ENCODE peak calls at places on chromosomes 2 and 18, in four cellular contexts. D is spleen, E is HCT116, I is Panc1. Y is an unnamed sample.

GRCh38 chr2:154403242-154403790 is 295.2 kb upstream of the KCNJ3 start:
- DNase-seq in E (no peak), I (no peak), D (no peak), Y (no peak)

GRCh38 chr2:23563673-23564617 is 179.0 kb downstream of the KLHL29 start:
- DNase-seq in I (no peak), E (no peak), D (no peak), Y (no peak)

GRCh38 chr18:23071285-23071684 is 64.0 kb upstream of the CABLES1 start:
- DNase-seq in D (peak), I (no peak), E (no peak), Y (peak)

GRCh38 chr18:79588636-79589481 is 90.7 kb upstream of the CTDP1 start:
- DNase-seq in D (peak), I (no peak), E (no peak), Y (peak)

GRCh38 chr2:188798159-188798558 is 176.0 kb upstream of the COL3A1 start:
- DNase-seq in I (no peak), E (no peak), D (no peak), Y (no peak)

GRCh38 chr2:191048073-191048472 is 34.1 kb upstream of the STAT1 start:
- DNase-seq in I (no peak), D (no peak), E (no peak), Y (no peak)

GRCh38 chr2:34316788-34317187 is 717.7 kb upstream of the FAM98A start:
- DNase-seq in I (no peak), E (no peak), D (no peak), Y (no peak)

GRCh38 chr18:78804206-78805030 is 175.2 kb upstream of the SALL3 start:
- DNase-seq in D (peak), E (no peak), I (no peak), Y (no peak)

GRCh38 chr2:68716948-68717661 is 17.5 kb upstream of the ARHGAP25 start:
- DNase-seq in D (no peak), I (no peak), E (no peak), Y (no peak)

GRCh38 chr2:19890104-19890503 is 11.7 kb downstream of the TTC32 start:
- DNase-seq in D (no peak), I (no peak), E (no peak), Y (no peak)

GRCh38 chr2:217329023-217329431 is 469.2 kb upstream of the TNP1 start:
- DNase-seq in E (no peak), D (no peak), I (no peak), Y (no peak)

GRCh38 chr2:217332392-217332791 is 472.5 kb upstream of the TNP1 start:
- DNase-seq in D (no peak), I (no peak), E (no peak), Y (no peak)

GRCh38 chr2:217330647-217331046 is 470.8 kb upstream of the TNP1 start:
- DNase-seq in I (no peak), D (no peak), E (no peak), Y (no peak)

GRCh38 chr2:217332866-217333265 is 473.0 kb upstream of the TNP1 start:
- DNase-seq in I (no peak), D (no peak), E (no peak), Y (no peak)

DNA sequence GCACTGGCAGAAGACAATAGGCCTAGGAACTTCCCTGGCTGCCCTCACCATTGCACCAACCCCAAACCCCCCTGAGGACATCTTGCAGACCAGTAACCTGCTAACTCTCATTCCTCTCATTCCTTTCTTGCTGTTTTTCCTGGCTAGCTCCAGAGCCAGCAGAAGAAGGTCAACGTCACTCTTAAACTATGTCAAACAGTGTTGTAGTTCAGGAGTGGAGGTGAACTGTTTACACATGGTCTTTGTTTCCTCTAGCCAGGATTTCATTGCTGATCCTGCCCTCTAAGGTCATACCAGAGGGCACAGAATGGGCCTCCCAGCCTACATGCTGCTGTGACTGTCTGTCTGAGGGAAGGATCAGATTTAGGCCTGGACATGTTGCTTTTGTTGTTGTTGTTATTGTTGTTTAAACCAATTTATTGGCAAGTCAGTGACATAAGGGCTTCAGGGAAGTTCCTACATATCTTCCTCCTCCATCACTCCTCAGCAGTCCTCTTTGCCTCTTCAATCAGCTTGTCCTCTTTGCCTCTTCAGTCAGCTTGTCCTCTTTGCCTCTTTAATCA is 471.8 kb upstream of the TNP1 start:
- DNase-seq in D (no peak), E (no peak), I (no peak), Y (peak)
- TF ChIP-seq POLR2AphosphoS5 in D (no peak), E (no peak), I (peak), Y (no peak)

DNA sequence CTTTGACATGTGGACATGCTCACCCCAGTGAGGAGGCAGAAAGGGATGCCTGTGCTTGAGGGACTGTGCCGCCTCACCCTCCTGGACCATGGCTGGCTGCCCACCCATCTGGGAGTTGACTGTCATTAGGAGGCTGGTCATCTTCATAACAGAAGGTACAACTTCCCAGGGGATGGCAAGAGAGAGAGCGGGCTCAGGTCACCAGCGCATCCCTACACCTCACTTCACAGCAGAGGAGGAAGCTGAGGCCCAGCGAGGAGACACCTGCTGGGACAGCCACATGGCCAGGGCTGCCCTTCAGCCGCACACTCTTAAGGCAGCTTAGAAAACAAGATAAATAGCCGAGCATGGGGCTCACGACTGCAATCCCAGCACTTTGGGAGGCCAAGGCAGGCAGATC is 59.4 kb downstream of the ADCY3 start:
- DNase-seq in I (no peak), E (no peak), D (peak), Y (no peak)
- H3K27ac ChIP-seq in I (no peak), E (no peak), D (no peak), Y (no peak)

GRCh38 chr18:67421666-67422065 is 94.9 kb downstream of the DSEL start:
- DNase-seq in I (no peak), E (no peak), D (no peak), Y (no peak)

DNA sequence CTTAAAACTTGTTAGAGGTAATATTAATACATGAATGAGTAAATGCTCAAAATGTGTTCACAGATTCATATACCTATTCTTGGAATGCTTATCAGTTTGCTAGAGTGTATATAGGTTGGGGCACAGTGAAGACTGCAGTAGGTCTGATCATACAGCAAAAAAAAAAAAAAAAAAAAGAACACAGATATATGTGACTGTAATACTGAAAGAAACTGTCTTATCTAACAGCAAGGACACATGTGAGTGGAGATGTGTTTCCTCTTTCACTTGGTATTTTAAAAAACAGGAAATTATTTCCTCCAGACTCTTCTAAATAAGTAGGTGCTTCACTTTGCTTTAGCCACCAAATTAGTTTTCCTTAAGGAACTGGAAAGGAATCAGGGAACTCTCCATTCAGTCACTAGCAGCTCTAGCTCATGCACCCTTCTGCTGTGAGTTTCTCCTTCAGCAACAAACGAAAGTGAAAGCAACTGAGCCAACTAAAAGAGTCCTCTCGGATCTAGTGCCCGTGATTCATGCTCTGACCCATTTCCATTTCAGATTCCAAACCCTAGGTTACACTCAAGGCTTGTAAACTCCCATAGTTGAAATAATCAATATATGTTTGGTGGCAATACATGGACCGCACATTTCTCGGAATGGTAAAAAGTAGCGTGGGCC is 98.5 kb downstream of the DSEL start:
- DNase-seq in I (no peak), E (no peak), D (no peak), Y (no peak)
- H3K4me3 ChIP-seq in I (peak), E (no peak), D (no peak), Y (peak)

DNA sequence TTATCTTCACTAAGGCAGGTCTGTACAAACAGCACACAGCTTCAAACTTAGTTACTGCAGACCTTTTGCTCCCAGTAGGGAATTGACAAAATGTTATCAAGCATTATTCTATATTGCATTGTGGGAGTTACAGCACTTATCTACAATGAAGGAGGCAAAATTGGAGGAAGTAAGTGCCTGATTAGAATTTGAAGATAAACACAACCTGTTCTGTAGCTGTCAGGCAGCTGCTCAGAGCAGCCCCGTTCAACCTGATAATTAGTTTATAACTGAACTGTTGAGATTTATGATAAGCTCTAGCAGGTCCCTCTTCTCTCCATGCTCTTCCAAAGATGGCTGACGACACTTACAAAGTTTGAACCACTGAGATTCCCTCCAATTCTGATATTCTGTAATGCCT is 364.4 kb upstream of the CYRIA start:
- DNase-seq in I (no peak), E (no peak), D (no peak), Y (no peak)
- TF ChIP-seq POLR2AphosphoS5 in I (no peak), E (no peak), D (no peak), Y (no peak)

DNA sequence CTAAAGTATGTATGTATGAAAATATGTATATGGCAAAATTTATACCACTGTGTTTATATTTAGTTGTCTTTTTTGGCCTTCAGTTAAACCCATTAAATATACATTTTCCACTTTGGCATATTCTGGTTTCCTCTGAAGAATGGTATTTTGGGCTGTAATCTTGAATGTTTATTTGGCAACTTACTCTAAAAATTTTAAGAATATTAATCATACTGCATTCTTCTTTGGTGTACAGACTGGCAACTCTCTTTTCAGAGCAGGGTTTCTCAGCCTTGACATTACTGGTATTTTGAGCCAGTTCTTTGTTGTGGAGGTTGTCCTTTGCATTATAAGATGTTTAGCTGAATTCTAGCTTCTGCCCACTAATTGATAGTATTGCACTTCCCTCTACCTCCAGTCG is 28.0 kb upstream of the CCBE1 start:
- DNase-seq in E (no peak), I (no peak), D (no peak), Y (no peak)
- H3K27ac ChIP-seq in E (no peak), I (no peak), D (no peak), Y (no peak)

DNA sequence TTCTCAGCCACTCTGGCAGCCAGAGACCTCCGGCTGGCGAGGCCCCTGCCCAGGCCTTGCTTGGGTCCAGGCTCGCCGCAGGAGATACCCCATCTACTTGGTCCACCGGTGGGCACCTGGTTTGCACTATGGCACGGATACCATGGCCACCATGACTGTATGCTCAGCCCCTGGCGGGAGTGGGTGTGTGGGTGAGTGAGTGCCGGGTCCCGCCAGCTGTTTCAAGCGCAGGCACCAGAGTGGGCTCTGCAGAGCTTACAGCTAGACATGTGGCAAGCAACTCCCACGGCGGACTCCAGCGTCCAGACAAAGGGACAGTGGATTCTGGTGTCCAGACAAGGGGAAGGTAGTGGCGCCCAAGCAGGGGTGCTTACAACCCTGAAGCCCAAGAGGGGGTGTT is 1.4 kb downstream of the ATG4B start:
- DNase-seq in E (no peak), D (peak), I (no peak), Y (no peak)
- H3K4me3 ChIP-seq in E (peak), D (peak), I (peak), Y (no peak)

DNA sequence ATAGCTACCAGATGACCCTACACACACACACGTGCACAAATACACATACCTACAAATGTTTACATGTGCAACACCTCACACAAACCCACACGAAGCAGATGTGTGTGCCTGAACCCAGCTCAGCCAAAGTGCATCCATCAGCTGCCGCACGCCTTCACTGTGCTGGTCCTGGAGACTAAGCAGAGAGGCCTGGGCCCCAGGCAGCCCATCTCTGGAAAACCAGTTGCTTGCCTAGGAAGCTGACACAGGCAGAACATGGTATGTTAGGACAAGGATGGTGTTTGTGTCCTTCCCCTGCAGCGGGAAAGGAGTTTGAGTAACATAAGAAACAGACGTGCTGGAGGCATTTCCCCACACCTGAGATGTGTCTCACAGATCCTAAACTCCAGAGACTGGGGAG is 86.7 kb downstream of the SEPTIN10 start:
- DNase-seq in I (no peak), E (no peak), D (peak), Y (no peak)
- TF ChIP-seq POLR2AphosphoS5 in I (no peak), E (no peak), D (no peak), Y (no peak)

GRCh38 chr2:235000426-235001236 is 48.8 kb downstream of the SH3BP4 start:
- DNase-seq in D (no peak), I (no peak), E (no peak), Y (peak)
- H3K27ac ChIP-seq in D (no peak), I (peak), E (no peak), Y (peak)

GRCh38 chr2:237486334-237486818 is 675 bp upstream of the MLPH start:
- DNase-seq in D (peak), E (no peak), I (no peak), Y (no peak)

GRCh38 chr2:237488295-237488694 is 1.2 kb downstream of the MLPH start:
- DNase-seq in D (peak), I (no peak), E (no peak), Y (peak)

GRCh38 chr2:237486819-237487448 is at the start of gene MLPH:
- DNase-seq in E (no peak), I (no peak), D (peak), Y (peak)

GRCh38 chr2:237485844-237486243 is 1.2 kb upstream of the MLPH start:
- DNase-seq in I (no peak), D (no peak), E (no peak), Y (no peak)

DNA sequence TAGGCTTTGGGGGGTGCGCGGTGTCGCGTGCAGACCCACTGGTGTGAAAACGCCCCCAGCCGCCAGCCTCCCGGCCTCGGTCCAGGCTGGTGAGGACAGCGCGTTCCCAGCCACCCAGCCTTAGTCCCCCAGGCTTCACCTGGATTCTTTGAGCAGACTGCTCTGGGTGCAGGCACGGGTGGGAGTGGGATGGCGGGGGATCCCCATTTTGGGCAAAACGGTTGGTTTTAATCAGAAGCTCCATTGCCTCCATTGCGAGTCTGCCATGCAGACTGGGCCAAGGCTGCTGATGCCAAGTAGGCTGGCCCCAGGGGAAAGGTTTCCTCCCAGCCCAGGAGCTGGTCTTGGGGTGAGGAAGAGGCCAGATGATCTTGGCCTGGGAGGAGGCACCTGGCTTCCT is 445 bp downstream of the MLPH start:
- DNase-seq in E (no peak), I (no peak), D (peak), Y (peak)
- H3K4me3 ChIP-seq in E (peak), I (peak), D (peak), Y (peak)